ENCODE peak calls at places on chromosomes 6 and 20, in six cellular contexts. One of them, this sample, is unnamed.

GRCh38 chr20:16576219-16576618 is 3.0 kb upstream of the KIF16B start:
- DNase-seq in activated CD4-positive, alpha-beta T cell treated with anti-CD3 and anti-CD28 coated beads, Interleukin-2, amount 50 U/mL, for 1 hour: no peak
- DNase-seq in fibroblast of the conjunctiva: no peak
- DNase-seq in GM18507: no peak
- DNase-seq in mesothelial cell of epicardium: no peak
- DNase-seq in psoas muscle: no peak
- DNase-seq in this sample: peak

GRCh38 chr20:46433051-46433450 is 26.6 kb upstream of the ELMO2 start:
- DNase-seq in activated CD4-positive, alpha-beta T cell treated with anti-CD3 and anti-CD28 coated beads, Interleukin-2, amount 50 U/mL, for 1 hour: no peak
- DNase-seq in fibroblast of the conjunctiva: no peak
- DNase-seq in GM18507: no peak
- DNase-seq in mesothelial cell of epicardium: no peak
- DNase-seq in psoas muscle: no peak
- DNase-seq in this sample: no peak

GRCh38 chr20:64077094-64077493 is 2.2 kb downstream of the RGS19 start:
- DNase-seq in activated CD4-positive, alpha-beta T cell treated with anti-CD3 and anti-CD28 coated beads, Interleukin-2, amount 50 U/mL, for 1 hour: no peak
- DNase-seq in fibroblast of the conjunctiva: no peak
- DNase-seq in GM18507: no peak
- DNase-seq in mesothelial cell of epicardium: no peak
- DNase-seq in psoas muscle: no peak
- DNase-seq in this sample: no peak

GRCh38 chr6:35754452-35755321 is 17.9 kb downstream of the ARMC12 start:
- DNase-seq in activated CD4-positive, alpha-beta T cell treated with anti-CD3 and anti-CD28 coated beads, Interleukin-2, amount 50 U/mL, for 1 hour: no peak
- DNase-seq in fibroblast of the conjunctiva: no peak
- DNase-seq in GM18507: no peak
- DNase-seq in mesothelial cell of epicardium: no peak
- DNase-seq in psoas muscle: no peak
- DNase-seq in this sample: no peak

GRCh38 chr6:36724514-36725385 is 27.1 kb downstream of the RAB44 start:
- DNase-seq in activated CD4-positive, alpha-beta T cell treated with anti-CD3 and anti-CD28 coated beads, Interleukin-2, amount 50 U/mL, for 1 hour: peak
- DNase-seq in fibroblast of the conjunctiva: peak
- DNase-seq in GM18507: no peak
- DNase-seq in mesothelial cell of epicardium: peak
- DNase-seq in psoas muscle: peak
- DNase-seq in this sample: peak

GRCh38 chr6:116764961-116765841 is at the start of gene FAM162B:
- DNase-seq in activated CD4-positive, alpha-beta T cell treated with anti-CD3 and anti-CD28 coated beads, Interleukin-2, amount 50 U/mL, for 1 hour: no peak
- DNase-seq in fibroblast of the conjunctiva: no peak
- DNase-seq in GM18507: no peak
- DNase-seq in mesothelial cell of epicardium: peak
- DNase-seq in psoas muscle: peak
- DNase-seq in this sample: peak

GRCh38 chr20:40983898-40984297 is 44.7 kb upstream of the TOP1 start:
- DNase-seq in activated CD4-positive, alpha-beta T cell treated with anti-CD3 and anti-CD28 coated beads, Interleukin-2, amount 50 U/mL, for 1 hour: no peak
- DNase-seq in fibroblast of the conjunctiva: no peak
- DNase-seq in GM18507: no peak
- DNase-seq in mesothelial cell of epicardium: no peak
- DNase-seq in psoas muscle: no peak
- DNase-seq in this sample: no peak

GRCh38 chr20:63767456-63767855 is 27.9 kb downstream of the SLC2A4RG start:
- DNase-seq in activated CD4-positive, alpha-beta T cell treated with anti-CD3 and anti-CD28 coated beads, Interleukin-2, amount 50 U/mL, for 1 hour: no peak
- DNase-seq in fibroblast of the conjunctiva: no peak
- DNase-seq in GM18507: no peak
- DNase-seq in mesothelial cell of epicardium: no peak
- DNase-seq in psoas muscle: no peak
- DNase-seq in this sample: no peak

GRCh38 chr6:160128879-160129516 is 7.4 kb downstream of the SLC22A1 start:
- DNase-seq in activated CD4-positive, alpha-beta T cell treated with anti-CD3 and anti-CD28 coated beads, Interleukin-2, amount 50 U/mL, for 1 hour: no peak
- DNase-seq in fibroblast of the conjunctiva: no peak
- DNase-seq in GM18507: no peak
- DNase-seq in mesothelial cell of epicardium: peak
- DNase-seq in psoas muscle: no peak
- DNase-seq in this sample: no peak

GRCh38 chr20:17966432-17967312 is 1.9 kb downstream of the SNX5 start:
- DNase-seq in activated CD4-positive, alpha-beta T cell treated with anti-CD3 and anti-CD28 coated beads, Interleukin-2, amount 50 U/mL, for 1 hour: no peak
- DNase-seq in fibroblast of the conjunctiva: no peak
- DNase-seq in GM18507: no peak
- DNase-seq in mesothelial cell of epicardium: no peak
- DNase-seq in psoas muscle: no peak
- DNase-seq in this sample: no peak